ENCODE peak calls at places on chromosome 2, in seven cellular contexts. One of them, this sample, is unnamed.

GRCh38 chr2:224764565-224765236 is 48.5 kb upstream of the CCDC195 start:
- DNase-seq in K562: no peak
- DNase-seq in heart left ventricle: no peak
- DNase-seq in Peyer's patch: no peak
- DNase-seq in activated B cell treated with CpG ODN at 0.5 μM for 24 hours: no peak
- DNase-seq in fibroblast of lung: no peak
- DNase-seq in CD4-positive, alpha-beta T cell: no peak
- DNase-seq in this sample: no peak

GRCh38 chr2:240819404-240820013 is 510 bp downstream of the KIF1A start:
- DNase-seq in heart left ventricle: no peak
- DNase-seq in CD4-positive, alpha-beta T cell: no peak
- DNase-seq in fibroblast of lung: no peak
- DNase-seq in Peyer's patch: no peak
- DNase-seq in activated B cell treated with CpG ODN at 0.5 μM for 24 hours: no peak
- DNase-seq in K562: no peak
- DNase-seq in this sample: no peak

GRCh38 chr2:198059800-198060199 is 255.4 kb downstream of the PLCL1 start:
- DNase-seq in activated B cell treated with CpG ODN at 0.5 μM for 24 hours: no peak
- DNase-seq in CD4-positive, alpha-beta T cell: no peak
- DNase-seq in heart left ventricle: no peak
- DNase-seq in Peyer's patch: no peak
- DNase-seq in fibroblast of lung: no peak
- DNase-seq in K562: peak
- DNase-seq in this sample: no peak

GRCh38 chr2:25654801-25655200 is 18.6 kb downstream of the DTNB start:
- DNase-seq in activated B cell treated with CpG ODN at 0.5 μM for 24 hours: no peak
- DNase-seq in K562: no peak
- DNase-seq in heart left ventricle: no peak
- DNase-seq in Peyer's patch: no peak
- DNase-seq in CD4-positive, alpha-beta T cell: no peak
- DNase-seq in fibroblast of lung: no peak
- DNase-seq in this sample: no peak

GRCh38 chr2:202400937-202401336 is 24.8 kb downstream of the BMPR2 start:
- DNase-seq in Peyer's patch: no peak
- DNase-seq in fibroblast of lung: no peak
- DNase-seq in K562: no peak
- DNase-seq in activated B cell treated with CpG ODN at 0.5 μM for 24 hours: no peak
- DNase-seq in CD4-positive, alpha-beta T cell: no peak
- DNase-seq in heart left ventricle: no peak
- DNase-seq in this sample: no peak

GRCh38 chr2:176565641-176566323 is 296.5 kb downstream of the MTX2 start:
- DNase-seq in K562: no peak
- DNase-seq in fibroblast of lung: peak
- DNase-seq in CD4-positive, alpha-beta T cell: no peak
- DNase-seq in Peyer's patch: no peak
- DNase-seq in activated B cell treated with CpG ODN at 0.5 μM for 24 hours: no peak
- DNase-seq in heart left ventricle: peak
- DNase-seq in this sample: no peak

GRCh38 chr2:9549420-9549819 is 6.2 kb downstream of the ADAM17 start:
- DNase-seq in CD4-positive, alpha-beta T cell: no peak
- DNase-seq in activated B cell treated with CpG ODN at 0.5 μM for 24 hours: no peak
- DNase-seq in fibroblast of lung: no peak
- DNase-seq in K562: no peak
- DNase-seq in Peyer's patch: no peak
- DNase-seq in heart left ventricle: no peak
- DNase-seq in this sample: no peak

GRCh38 chr2:2501454-2502108 is 170.5 kb upstream of the MYT1L start:
- DNase-seq in Peyer's patch: no peak
- DNase-seq in activated B cell treated with CpG ODN at 0.5 μM for 24 hours: no peak
- DNase-seq in CD4-positive, alpha-beta T cell: no peak
- DNase-seq in K562: no peak
- DNase-seq in heart left ventricle: no peak
- DNase-seq in fibroblast of lung: no peak
- DNase-seq in this sample: no peak

GRCh38 chr2:50225021-50225928 is 806.7 kb downstream of the NRXN1 start:
- DNase-seq in activated B cell treated with CpG ODN at 0.5 μM for 24 hours: no peak
- DNase-seq in fibroblast of lung: no peak
- DNase-seq in CD4-positive, alpha-beta T cell: no peak
- DNase-seq in Peyer's patch: no peak
- DNase-seq in heart left ventricle: no peak
- DNase-seq in K562: no peak
- DNase-seq in this sample: no peak

GRCh38 chr2:98374286-98374685 is 28.0 kb downstream of the CNGA3 start:
- DNase-seq in activated B cell treated with CpG ODN at 0.5 μM for 24 hours: no peak
- DNase-seq in CD4-positive, alpha-beta T cell: no peak
- DNase-seq in Peyer's patch: no peak
- DNase-seq in fibroblast of lung: no peak
- DNase-seq in K562: no peak
- DNase-seq in heart left ventricle: no peak
- DNase-seq in this sample: no peak

GRCh38 chr2:54962935-54963334 is 87.3 kb downstream of the RTN4 start:
- DNase-seq in K562: no peak
- DNase-seq in CD4-positive, alpha-beta T cell: no peak
- DNase-seq in heart left ventricle: no peak
- DNase-seq in fibroblast of lung: no peak
- DNase-seq in activated B cell treated with CpG ODN at 0.5 μM for 24 hours: no peak
- DNase-seq in Peyer's patch: no peak
- DNase-seq in this sample: no peak

GRCh38 chr2:66948234-66948633 is 448.9 kb upstream of the ETAA1 start:
- DNase-seq in activated B cell treated with CpG ODN at 0.5 μM for 24 hours: no peak
- DNase-seq in K562: no peak
- DNase-seq in Peyer's patch: no peak
- DNase-seq in heart left ventricle: no peak
- DNase-seq in fibroblast of lung: no peak
- DNase-seq in CD4-positive, alpha-beta T cell: no peak
- DNase-seq in this sample: no peak

GRCh38 chr2:238873841-238874240 is 26.0 kb downstream of the TWIST2 start:
- DNase-seq in fibroblast of lung: no peak
- DNase-seq in Peyer's patch: no peak
- DNase-seq in heart left ventricle: no peak
- DNase-seq in K562: no peak
- DNase-seq in CD4-positive, alpha-beta T cell: no peak
- DNase-seq in activated B cell treated with CpG ODN at 0.5 μM for 24 hours: no peak
- DNase-seq in this sample: no peak

GRCh38 chr2:98903767-98904485 is 32.1 kb downstream of the CRACDL start:
- DNase-seq in Peyer's patch: no peak
- DNase-seq in heart left ventricle: no peak
- DNase-seq in CD4-positive, alpha-beta T cell: no peak
- DNase-seq in K562: no peak
- DNase-seq in activated B cell treated with CpG ODN at 0.5 μM for 24 hours: no peak
- DNase-seq in fibroblast of lung: no peak
- DNase-seq in this sample: no peak

GRCh38 chr2:23681356-23682140 is 245.4 kb downstream of the ATAD2B start:
- DNase-seq in fibroblast of lung: no peak
- DNase-seq in heart left ventricle: peak
- DNase-seq in CD4-positive, alpha-beta T cell: no peak
- DNase-seq in activated B cell treated with CpG ODN at 0.5 μM for 24 hours: no peak
- DNase-seq in Peyer's patch: no peak
- DNase-seq in K562: no peak
- DNase-seq in this sample: no peak

GRCh38 chr2:126778561-126779285 is 120.0 kb upstream of the TEX51 start:
- DNase-seq in activated B cell treated with CpG ODN at 0.5 μM for 24 hours: no peak
- DNase-seq in Peyer's patch: no peak
- DNase-seq in CD4-positive, alpha-beta T cell: no peak
- DNase-seq in K562: peak
- DNase-seq in fibroblast of lung: no peak
- DNase-seq in heart left ventricle: no peak
- DNase-seq in this sample: no peak

GRCh38 chr2:126775300-126775985 is 119.5 kb downstream of the GYPC start:
- DNase-seq in heart left ventricle: no peak
- DNase-seq in Peyer's patch: no peak
- DNase-seq in activated B cell treated with CpG ODN at 0.5 μM for 24 hours: no peak
- DNase-seq in CD4-positive, alpha-beta T cell: no peak
- DNase-seq in K562: no peak
- DNase-seq in fibroblast of lung: no peak
- DNase-seq in this sample: no peak

GRCh38 chr2:126776255-126776654 is 120.3 kb downstream of the GYPC start:
- DNase-seq in activated B cell treated with CpG ODN at 0.5 μM for 24 hours: no peak
- DNase-seq in CD4-positive, alpha-beta T cell: no peak
- DNase-seq in fibroblast of lung: no peak
- DNase-seq in Peyer's patch: no peak
- DNase-seq in K562: no peak
- DNase-seq in heart left ventricle: no peak
- DNase-seq in this sample: no peak

GRCh38 chr2:126777620-126777978 is 121.1 kb upstream of the TEX51 start:
- DNase-seq in activated B cell treated with CpG ODN at 0.5 μM for 24 hours: no peak
- DNase-seq in K562: no peak
- DNase-seq in CD4-positive, alpha-beta T cell: no peak
- DNase-seq in heart left ventricle: no peak
- DNase-seq in Peyer's patch: no peak
- DNase-seq in fibroblast of lung: no peak
- DNase-seq in this sample: no peak

GRCh38 chr2:126776701-126777619 is 121.0 kb downstream of the GYPC start:
- DNase-seq in heart left ventricle: peak
- DNase-seq in activated B cell treated with CpG ODN at 0.5 μM for 24 hours: peak
- DNase-seq in Peyer's patch: peak
- DNase-seq in K562: peak
- DNase-seq in fibroblast of lung: peak
- DNase-seq in CD4-positive, alpha-beta T cell: peak
- DNase-seq in this sample: peak
- TF ChIP-seq CTCF in heart left ventricle: peak
- TF ChIP-seq CTCF in activated B cell treated with CpG ODN at 0.5 μM for 24 hours: peak
- TF ChIP-seq CTCF in Peyer's patch: peak
- TF ChIP-seq CTCF in K562: peak
- TF ChIP-seq CTCF in fibroblast of lung: peak
- TF ChIP-seq CTCF in CD4-positive, alpha-beta T cell: peak
- TF ChIP-seq CTCF in this sample: peak

GRCh38 chr2:212863185-212863588 is 288.2 kb downstream of the IKZF2 start:
- DNase-seq in heart left ventricle: no peak
- DNase-seq in Peyer's patch: peak
- DNase-seq in fibroblast of lung: peak
- DNase-seq in K562: peak
- DNase-seq in activated B cell treated with CpG ODN at 0.5 μM for 24 hours: no peak
- DNase-seq in CD4-positive, alpha-beta T cell: no peak
- DNase-seq in this sample: no peak
- TF ChIP-seq CTCF in heart left ventricle: no peak
- TF ChIP-seq CTCF in Peyer's patch: peak
- TF ChIP-seq CTCF in fibroblast of lung: peak
- TF ChIP-seq CTCF in K562: peak
- TF ChIP-seq CTCF in activated B cell treated with CpG ODN at 0.5 μM for 24 hours: no peak
- TF ChIP-seq CTCF in CD4-positive, alpha-beta T cell: no peak
- TF ChIP-seq CTCF in this sample: peak

GRCh38 chr2:209977386-209978239 is 24.8 kb upstream of the RPE start:
- DNase-seq in Peyer's patch: no peak
- DNase-seq in activated B cell treated with CpG ODN at 0.5 μM for 24 hours: no peak
- DNase-seq in heart left ventricle: no peak
- DNase-seq in CD4-positive, alpha-beta T cell: no peak
- DNase-seq in K562: peak
- DNase-seq in fibroblast of lung: peak
- DNase-seq in this sample: no peak
- TF ChIP-seq CTCF in Peyer's patch: peak
- TF ChIP-seq CTCF in activated B cell treated with CpG ODN at 0.5 μM for 24 hours: peak
- TF ChIP-seq CTCF in heart left ventricle: peak
- TF ChIP-seq CTCF in CD4-positive, alpha-beta T cell: peak
- TF ChIP-seq CTCF in K562: peak
- TF ChIP-seq CTCF in fibroblast of lung: peak
- TF ChIP-seq CTCF in this sample: peak

GRCh38 chr2:220528180-220528579 is 900.8 kb downstream of the SLC4A3 start:
- DNase-seq in Peyer's patch: no peak
- DNase-seq in K562: no peak
- DNase-seq in CD4-positive, alpha-beta T cell: no peak
- DNase-seq in heart left ventricle: no peak
- DNase-seq in activated B cell treated with CpG ODN at 0.5 μM for 24 hours: no peak
- DNase-seq in fibroblast of lung: peak
- DNase-seq in this sample: no peak

GRCh38 chr2:220531216-220531615 is 903.8 kb downstream of the SLC4A3 start:
- DNase-seq in fibroblast of lung: no peak
- DNase-seq in activated B cell treated with CpG ODN at 0.5 μM for 24 hours: no peak
- DNase-seq in Peyer's patch: no peak
- DNase-seq in heart left ventricle: no peak
- DNase-seq in K562: no peak
- DNase-seq in CD4-positive, alpha-beta T cell: no peak
- DNase-seq in this sample: no peak

GRCh38 chr2:220539481-220539880 is 912.1 kb downstream of the SLC4A3 start:
- DNase-seq in heart left ventricle: no peak
- DNase-seq in activated B cell treated with CpG ODN at 0.5 μM for 24 hours: no peak
- DNase-seq in CD4-positive, alpha-beta T cell: no peak
- DNase-seq in K562: no peak
- DNase-seq in Peyer's patch: no peak
- DNase-seq in fibroblast of lung: no peak
- DNase-seq in this sample: no peak

GRCh38 chr2:220533485-220533884 is 906.1 kb downstream of the SLC4A3 start:
- DNase-seq in heart left ventricle: no peak
- DNase-seq in CD4-positive, alpha-beta T cell: no peak
- DNase-seq in activated B cell treated with CpG ODN at 0.5 μM for 24 hours: no peak
- DNase-seq in fibroblast of lung: peak
- DNase-seq in Peyer's patch: no peak
- DNase-seq in K562: peak
- DNase-seq in this sample: no peak
- TF ChIP-seq CTCF in heart left ventricle: no peak
- TF ChIP-seq CTCF in CD4-positive, alpha-beta T cell: no peak
- TF ChIP-seq CTCF in activated B cell treated with CpG ODN at 0.5 μM for 24 hours: no peak
- TF ChIP-seq CTCF in fibroblast of lung: peak
- TF ChIP-seq CTCF in Peyer's patch: no peak
- TF ChIP-seq CTCF in K562: no peak
- TF ChIP-seq CTCF in this sample: no peak

DNA sequence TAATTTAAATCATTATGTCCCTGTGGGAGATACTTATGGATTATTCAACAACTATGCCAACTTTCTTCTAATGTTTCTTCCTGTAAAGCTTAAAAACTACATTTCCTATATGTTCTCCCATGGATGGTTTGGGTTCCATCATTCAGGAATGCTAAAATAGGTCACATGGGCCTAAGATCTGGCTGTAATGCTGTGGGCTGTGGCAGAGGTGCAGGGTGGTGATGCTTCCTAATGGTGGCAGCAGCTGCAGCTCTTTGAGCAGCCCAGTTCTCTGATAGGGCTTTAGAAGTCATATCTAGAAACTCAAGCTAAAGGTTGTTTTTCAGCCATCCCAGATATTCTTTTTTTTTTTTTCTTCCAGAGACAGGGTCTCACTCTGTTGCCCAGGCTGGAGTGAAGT is 266.1 kb downstream of the ZNF385B start:
- DNase-seq in CD4-positive, alpha-beta T cell: no peak
- DNase-seq in K562: no peak
- DNase-seq in Peyer's patch: no peak
- DNase-seq in activated B cell treated with CpG ODN at 0.5 μM for 24 hours: no peak
- DNase-seq in fibroblast of lung: no peak
- DNase-seq in heart left ventricle: no peak
- DNase-seq in this sample: no peak
- TF ChIP-seq CTCF in CD4-positive, alpha-beta T cell: no peak
- TF ChIP-seq CTCF in K562: no peak
- TF ChIP-seq CTCF in Peyer's patch: no peak
- TF ChIP-seq CTCF in activated B cell treated with CpG ODN at 0.5 μM for 24 hours: no peak
- TF ChIP-seq CTCF in fibroblast of lung: peak
- TF ChIP-seq CTCF in heart left ventricle: no peak
- TF ChIP-seq CTCF in this sample: no peak

This sample was measured in natural killer cell.